ENCODE peak calls at places on chromosomes 13 and 19, in four cellular contexts. One of them, this sample, is unnamed.

GRCh38 chr13:28707629-28708427 is 10.9 kb downstream of the SLC46A3 start:
- DNase-seq in pancreas: no peak
- DNase-seq in body of pancreas: no peak
- DNase-seq in effector CD4-positive, alpha-beta T cell: no peak
- DNase-seq in this sample: no peak

GRCh38 chr13:111919826-111920225 is 147.1 kb upstream of the SOX1 start:
- DNase-seq in effector CD4-positive, alpha-beta T cell: no peak
- DNase-seq in body of pancreas: peak; percentile 1
- DNase-seq in pancreas: no peak
- DNase-seq in this sample: no peak

GRCh38 chr13:33193428-33193974 is 92.1 kb downstream of the STARD13 start:
- DNase-seq in pancreas: no peak
- DNase-seq in effector CD4-positive, alpha-beta T cell: no peak
- DNase-seq in body of pancreas: no peak
- DNase-seq in this sample: no peak

GRCh38 chr13:96089749-96090239 is at the start of gene HS6ST3:
- DNase-seq in body of pancreas: peak; percentile 80
- DNase-seq in effector CD4-positive, alpha-beta T cell: no peak
- DNase-seq in pancreas: peak; percentile 93
- DNase-seq in this sample: peak; percentile 28

GRCh38 chr19:3035542-3036118 is 6.5 kb upstream of the TLE2 start:
- DNase-seq in pancreas: peak; percentile 98
- DNase-seq in effector CD4-positive, alpha-beta T cell: peak; percentile 93
- DNase-seq in body of pancreas: peak; percentile 98
- DNase-seq in this sample: peak; percentile 99

GRCh38 chr13:42377640-42378382 is 105.9 kb downstream of the AKAP11 start:
- DNase-seq in effector CD4-positive, alpha-beta T cell: no peak
- DNase-seq in body of pancreas: no peak
- DNase-seq in pancreas: no peak
- DNase-seq in this sample: no peak

GRCh38 chr13:59494151-59494550 is 669.6 kb downstream of the DIAPH3 start:
- DNase-seq in body of pancreas: no peak
- DNase-seq in pancreas: no peak
- DNase-seq in effector CD4-positive, alpha-beta T cell: no peak
- DNase-seq in this sample: no peak

GRCh38 chr13:39612023-39612637 is 9.1 kb upstream of the LHFPL6 start:
- DNase-seq in body of pancreas: peak; percentile 76
- DNase-seq in effector CD4-positive, alpha-beta T cell: peak; percentile 57
- DNase-seq in pancreas: no peak
- DNase-seq in this sample: peak; percentile 93

GRCh38 chr13:109309625-109310363 is 476.6 kb downstream of the IRS2 start:
- DNase-seq in pancreas: no peak
- DNase-seq in body of pancreas: peak; percentile 34
- DNase-seq in effector CD4-positive, alpha-beta T cell: no peak
- DNase-seq in this sample: no peak

GRCh38 chr13:79060216-79060615 is 345.8 kb downstream of the RBM26 start:
- DNase-seq in pancreas: no peak
- DNase-seq in body of pancreas: no peak
- DNase-seq in effector CD4-positive, alpha-beta T cell: no peak
- DNase-seq in this sample: no peak

GRCh38 chr19:518292-519231 is 11.3 kb downstream of the TPGS1 start:
- DNase-seq in effector CD4-positive, alpha-beta T cell: peak; percentile 56
- DNase-seq in pancreas: peak; percentile 75
- DNase-seq in body of pancreas: no peak
- DNase-seq in this sample: peak; percentile 59

GRCh38 chr19:55069137-55069858 is 6.3 kb upstream of the RDH13 start:
- DNase-seq in effector CD4-positive, alpha-beta T cell: no peak
- DNase-seq in pancreas: no peak
- DNase-seq in body of pancreas: peak; percentile 47
- DNase-seq in this sample: peak; percentile 81

GRCh38 chr13:90055121-90055520 is 1292.4 kb upstream of the MIR17HG start:
- DNase-seq in pancreas: no peak
- DNase-seq in body of pancreas: no peak
- DNase-seq in effector CD4-positive, alpha-beta T cell: no peak
- DNase-seq in this sample: no peak

GRCh38 chr19:10379880-10380310 is 477 bp downstream of the TYK2 start:
- DNase-seq in effector CD4-positive, alpha-beta T cell: no peak
- DNase-seq in pancreas: no peak
- DNase-seq in body of pancreas: no peak
- DNase-seq in this sample: no peak

GRCh38 chr19:45595814-45596213 is 6.2 kb downstream of the GPR4 start:
- DNase-seq in effector CD4-positive, alpha-beta T cell: no peak
- DNase-seq in body of pancreas: no peak
- DNase-seq in pancreas: no peak
- DNase-seq in this sample: no peak

GRCh38 chr13:112184261-112184660 is 117.3 kb downstream of the SOX1 start:
- DNase-seq in pancreas: no peak
- DNase-seq in effector CD4-positive, alpha-beta T cell: no peak
- DNase-seq in body of pancreas: no peak
- DNase-seq in this sample: no peak

GRCh38 chr13:99366075-99366987 is 59.1 kb upstream of the GPR183 start:
- DNase-seq in pancreas: no peak
- DNase-seq in body of pancreas: no peak
- DNase-seq in effector CD4-positive, alpha-beta T cell: no peak
- DNase-seq in this sample: no peak